ENCODE peak calls at places on chromosomes 16 and 17, in five cellular contexts. B is cardiac muscle cell; C is heart right ventricle; P is left lung; X is naive thymus-derived CD4-positive, alpha-beta T cell. E is an unnamed sample.

GRCh38 chr17:43129671-43130010 is 4.5 kb upstream of the BRCA1 start:
- DNase-seq in B (no peak), C (no peak), P (no peak), X (no peak), E (no peak)

GRCh38 chr17:4500188-4500565 is 1.5 kb downstream of the SPNS2 start:
- DNase-seq in B (no peak), C (no peak), P (no peak), X (no peak), E (no peak)

GRCh38 chr17:49495842-49496182 is 719 bp downstream of the NGFR start:
- DNase-seq in B (no peak), C (no peak), P (no peak), X (no peak), E (no peak)

GRCh38 chr16:83974475-83974874 is 6.4 kb downstream of the NECAB2 start:
- DNase-seq in B (no peak), C (no peak), P (no peak), X (no peak), E (no peak)

GRCh38 chr17:81230043-81230820 is 7.5 kb upstream of the CEP131 start:
- DNase-seq in B (no peak), C (no peak), P (no peak), X (no peak), E (no peak)

GRCh38 chr17:17093764-17094163 is 51.5 kb downstream of the MPRIP start:
- DNase-seq in B (no peak), C (no peak), P (no peak), X (no peak), E (no peak)

GRCh38 chr17:79721993-79722671 is 8.6 kb upstream of the ENPP7 start:
- DNase-seq in B (peak), C (no peak), P (no peak), X (no peak), E (no peak)

GRCh38 chr16:53509906-53510703 is 7.1 kb upstream of the AKTIP start:
- DNase-seq in B (peak), C (peak), P (peak), X (peak), E (peak)

GRCh38 chr16:27811881-27812280 is 251.6 kb downstream of the GSG1L start:
- DNase-seq in B (no peak), C (no peak), P (no peak), X (no peak), E (no peak)

GRCh38 chr16:84614914-84615813 is 2.7 kb downstream of the COTL1 start:
- DNase-seq in B (no peak), C (no peak), P (no peak), X (no peak), E (no peak)

GRCh38 chr17:6426356-6427101 is 8.4 kb downstream of the AIPL1 start:
- DNase-seq in B (no peak), C (no peak), P (no peak), X (no peak), E (no peak)

GRCh38 chr17:77821114-77821513 is 137.4 kb upstream of the TNRC6C start:
- DNase-seq in B (no peak), C (peak), P (no peak), X (no peak), E (no peak)

GRCh38 chr16:10896165-10896564 is 19.2 kb downstream of the CIITA start:
- DNase-seq in B (no peak), C (no peak), P (no peak), X (no peak), E (no peak)

GRCh38 chr17:10197362-10197720 is 1.1 kb downstream of the GAS7 start:
- DNase-seq in B (no peak), C (peak), P (no peak), X (no peak), E (no peak)
- H3K27ac ChIP-seq in B (no peak), C (peak), P (peak), X (no peak), E (no peak)

DNA sequence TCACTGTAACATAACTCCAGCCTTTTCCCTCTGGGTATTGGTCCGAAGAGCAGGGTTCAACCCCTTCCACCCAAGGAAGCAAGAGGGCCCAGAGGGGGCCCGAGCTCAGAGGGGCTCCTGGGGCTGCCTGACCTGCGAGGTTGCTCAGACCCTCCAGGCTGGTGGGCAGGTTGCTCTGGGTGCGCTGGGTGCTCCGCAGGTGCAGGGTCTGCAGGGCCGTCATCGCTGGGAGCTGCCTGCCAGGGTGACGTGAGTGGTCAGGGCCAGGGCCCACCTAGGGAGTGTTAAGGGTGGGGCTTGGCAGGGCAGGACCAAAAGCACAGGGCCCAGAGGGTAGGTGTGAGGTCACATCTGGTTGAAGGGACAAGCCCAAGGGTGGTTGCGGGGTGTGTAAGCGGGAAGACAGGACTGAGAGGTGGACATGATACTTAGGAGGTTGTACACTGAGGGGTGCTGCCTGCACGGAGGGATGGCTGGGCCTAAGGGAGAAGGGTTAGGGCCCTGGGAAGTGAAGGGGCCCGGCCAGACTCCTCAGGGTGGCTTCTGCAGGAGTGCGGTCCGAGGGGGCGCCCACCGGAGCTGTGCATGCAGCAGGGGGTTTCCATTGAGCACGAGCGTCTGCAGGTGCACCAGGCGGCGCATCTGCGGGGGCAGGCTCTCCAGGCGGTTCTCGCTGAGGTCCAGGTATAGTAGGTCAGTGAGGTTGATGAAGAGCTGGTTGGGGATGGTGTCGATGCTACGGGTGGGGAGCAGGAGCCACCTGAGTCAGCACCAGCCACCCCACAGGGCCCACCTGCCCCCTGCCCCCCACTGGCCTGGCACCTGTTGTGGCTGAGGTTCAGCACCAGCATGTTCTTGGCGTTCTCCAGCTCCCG is 4.4 kb downstream of the FLII start:
- DNase-seq in B (no peak), C (no peak), P (no peak), X (no peak), E (no peak)
- H3K27ac ChIP-seq in B (no peak), C (no peak), P (no peak), X (no peak), E (no peak)

GRCh38 chr17:8965394-8966168 is at the start of gene PIK3R5:
- DNase-seq in B (no peak), C (peak), P (peak), X (peak), E (no peak)
- H3K27ac ChIP-seq in B (no peak), C (peak), P (peak), X (peak), E (no peak)

DNA sequence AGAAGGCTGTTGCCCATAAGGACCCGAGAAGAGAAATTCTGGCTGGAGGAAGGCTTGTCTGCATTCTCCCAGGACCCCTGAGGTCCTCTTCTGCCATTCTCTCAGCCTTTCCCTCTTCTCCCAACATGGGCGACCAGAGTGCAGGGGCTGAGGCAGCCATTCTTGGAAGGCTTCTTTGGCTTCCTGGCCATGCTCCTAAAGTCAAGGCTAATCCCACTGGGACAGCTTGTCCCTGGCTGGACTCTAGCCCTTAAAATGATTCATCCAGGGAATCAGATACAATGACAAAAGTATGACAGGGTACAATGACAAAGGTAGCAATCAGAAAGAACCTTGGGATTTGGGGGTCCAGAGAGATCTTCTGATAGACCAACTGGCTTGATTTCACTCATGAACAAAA is 26.8 kb downstream of the SRL start:
- DNase-seq in B (no peak), C (no peak), P (no peak), X (no peak), E (no peak)
- H3K27ac ChIP-seq in B (no peak), C (peak), P (no peak), X (no peak), E (no peak)